ENCODE peak calls at places on chromosomes 4 and X, in nine cellular contexts. Z is uterus, A is H1, H is Peyer's patch, D is breast epithelium, O is stomach, W is adrenal gland, S is IMR-90, R is esophagus squamous epithelium. G is an unnamed sample.

GRCh38 chr4:169342906-169343560 is 72.3 kb upstream of the SH3RF1 start:
- DNase-seq in D (no peak), R (no peak), S (peak; percentile 41), H (no peak), Z (no peak), W (no peak), A (no peak), O (no peak), G (no peak)

GRCh38 chrX:3549442-3549875 is 164.0 kb downstream of the PRKX start:
- DNase-seq in W (peak; percentile 20), O (no peak), R (no peak), Z (no peak), S (peak; percentile 48), H (no peak), A (no peak), D (no peak), G (no peak)

GRCh38 chrX:19772306-19772705 is 115.1 kb downstream of the SH3KBP1 start:
- DNase-seq in A (no peak), H (no peak), S (peak; percentile 38), D (no peak), R (no peak), W (no peak), O (no peak), Z (peak; percentile 24), G (no peak)

GRCh38 chrX:19343085-19343461 is 654 bp upstream of the PDHA1 start:
- DNase-seq in R (no peak), S (no peak), O (no peak), Z (no peak), A (no peak), H (no peak), D (no peak), W (no peak), G (no peak)

GRCh38 chrX:46627700-46628405 is 54.3 kb downstream of the CHST7 start:
- DNase-seq in S (no peak), D (no peak), R (no peak), H (no peak), Z (no peak), O (no peak), A (no peak), W (no peak), G (no peak)

GRCh38 chr4:141654098-141654497 is 17.7 kb downstream of the IL15 start:
- DNase-seq in Z (peak; percentile 22), R (no peak), D (no peak), H (peak; percentile 61), W (peak; percentile 33), S (peak; percentile 47), O (no peak), A (peak; percentile 19), G (no peak)

GRCh38 chr4:75025432-75025831 is 92.5 kb downstream of the PARM1 start:
- DNase-seq in W (no peak), Z (no peak), H (no peak), D (no peak), A (no peak), S (no peak), O (no peak), R (no peak), G (no peak)

GRCh38 chr4:140790765-140791164 is 34.6 kb upstream of the TBC1D9 start:
- DNase-seq in A (no peak), Z (no peak), D (no peak), W (peak; percentile 31), S (peak; percentile 5), H (peak; percentile 87), R (no peak), O (no peak), G (no peak)

DNA sequence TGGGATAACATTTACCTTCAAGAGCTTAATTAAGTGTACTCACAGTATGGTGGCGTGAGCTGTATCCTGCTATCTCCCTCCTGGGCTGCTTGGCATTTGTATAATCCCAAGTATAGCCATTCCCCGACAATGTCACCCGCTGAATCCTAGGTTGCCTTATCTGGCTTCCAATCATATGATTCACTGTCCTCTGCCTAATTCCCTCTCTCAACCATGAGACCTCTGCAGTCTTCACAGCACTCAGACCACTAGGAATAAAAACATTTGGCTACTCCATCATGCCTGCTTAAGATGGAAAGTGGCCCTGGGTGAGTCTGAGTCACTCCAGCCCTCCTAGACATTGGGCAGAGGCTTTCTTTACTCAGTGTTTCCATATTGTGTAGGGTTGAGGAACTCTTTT is 28.9 kb upstream of the WDFY3 start:
- DNase-seq in H (no peak), O (no peak), A (no peak), D (no peak), S (no peak), R (no peak), W (no peak), Z (no peak), G (no peak)
- TF ChIP-seq CTCF in H (no peak), O (no peak), A (no peak), D (no peak), S (no peak), R (no peak), W (no peak), Z (no peak), G (no peak)

GRCh38 chr4:55545133-55545532 is 1.6 kb downstream of the CLOCK start:
- DNase-seq in S (peak; percentile 28), D (no peak), O (no peak), H (no peak), R (no peak), W (no peak), A (no peak), Z (no peak), G (no peak)

GRCh38 chr4:55547461-55547770 is 707 bp upstream of the CLOCK start:
- DNase-seq in R (no peak), A (no peak), D (no peak), O (no peak), Z (no peak), S (no peak), H (no peak), W (no peak), G (peak; percentile 76)

GRCh38 chr4:55546633-55547460 is at the start of gene CLOCK:
- DNase-seq in H (peak; percentile 92), S (peak; percentile 85), A (no peak), W (peak; percentile 85), R (peak; percentile 41), Z (peak; percentile 87), O (peak; percentile 84), D (peak; percentile 62), G (peak; percentile 92)

GRCh38 chr4:55547918-55548317 is 1.2 kb upstream of the CLOCK start:
- DNase-seq in R (no peak), W (no peak), D (no peak), A (no peak), Z (no peak), H (no peak), S (no peak), O (no peak), G (no peak)

GRCh38 chr4:55545681-55546632 is 752 bp downstream of the CLOCK start:
- DNase-seq in Z (peak; percentile 66), A (no peak), R (peak; percentile 19), S (peak; percentile 62), H (peak; percentile 89), D (peak; percentile 50), W (peak; percentile 88), O (peak; percentile 83), G (peak; percentile 89)
- TF ChIP-seq POLR2A in Z (no peak), A (no peak), R (no peak), S (peak; percentile 64), H (no peak), D (no peak), W (peak; percentile 72), O (no peak), G (no peak)

GRCh38 chr4:67881226-67881625 is 2.6 kb downstream of the TMPRSS11D start:
- DNase-seq in A (no peak), Z (no peak), S (no peak), R (no peak), H (no peak), D (no peak), W (no peak), O (no peak), G (no peak)
- H3K27ac ChIP-seq in A (no peak overlapping the region), Z (no peak overlapping the region), S (no peak overlapping the region), R (peak overlapping the region; percentile 63), H (no peak overlapping the region), D (no peak overlapping the region), W (no peak overlapping the region), O (no peak overlapping the region), G (no peak overlapping the region)

GRCh38 chr4:139015948-139016451 is 419 bp downstream of the NOCT start:
- DNase-seq in D (peak; percentile 25), S (peak; percentile 20), W (peak; percentile 53), O (peak; percentile 56), Z (no peak), H (peak; percentile 78), A (no peak), R (no peak), G (no peak)
- TF ChIP-seq CTCF in D (no peak), S (no peak), W (no peak), O (no peak), Z (no peak), H (no peak), A (no peak), R (no peak), G (no peak)

DNA sequence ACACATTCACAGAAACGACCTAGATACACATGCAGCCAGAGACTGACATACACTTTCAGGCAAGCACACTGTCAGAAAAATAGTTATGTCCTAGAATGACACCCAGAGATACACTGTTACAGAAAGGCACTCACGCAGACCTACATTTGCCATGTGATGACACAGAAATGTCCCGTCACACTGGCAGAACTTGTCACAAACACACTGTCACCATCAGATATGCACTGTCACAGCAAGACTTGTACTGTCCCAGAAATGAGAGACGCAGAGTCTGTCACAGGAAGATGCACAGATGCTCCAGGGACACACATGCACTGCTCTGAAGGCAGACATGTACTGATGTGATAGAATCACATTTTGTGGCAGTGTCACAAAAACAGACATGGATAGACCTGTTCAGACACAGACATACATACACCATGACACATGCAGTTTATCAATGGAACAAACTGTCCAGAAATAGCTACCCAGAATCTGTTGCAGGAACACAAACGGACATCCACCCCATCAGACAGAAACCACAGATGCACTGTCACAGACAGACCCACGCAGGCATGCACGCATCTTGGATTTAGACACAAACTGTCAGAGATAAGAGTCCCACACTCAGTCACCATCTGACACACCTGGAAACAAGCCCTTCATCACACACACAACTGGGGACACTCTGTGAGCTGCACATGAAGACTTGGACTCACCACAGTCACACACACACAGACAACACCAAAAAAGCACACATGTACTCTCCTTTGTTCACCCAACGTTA is 1.3 kb upstream of the PIM2 start:
- DNase-seq in S (no peak), O (no peak), H (no peak), D (no peak), Z (no peak), R (no peak), A (no peak), W (no peak), G (no peak)
- TF ChIP-seq POLR2A in S (no peak), O (no peak), H (no peak), D (no peak), Z (no peak), R (no peak), A (no peak), W (no peak), G (no peak)